ENCODE peak calls at places on chromosomes 16 and 17, in eight cellular contexts. L is activated CD8-positive, alpha-beta memory T cell treated with anti-CD3 and anti-CD28 coated beads for 24 hours; W is CD8-positive, alpha-beta memory T cell; E is activated CD4-positive, alpha-beta T cell treated with anti-CD3 and anti-CD28 coated beads for 24 hours; T is RWPE1; C is B cell; K is SW480; J is mesenchymal stem cell. B is an unnamed sample.

GRCh38 chr16:79509221-79509631 is 91.3 kb downstream of the MAF start:
- DNase-seq in L (no peak), W (no peak), E (no peak), T (no peak), C (no peak), K (no peak), J (no peak), B (no peak)

GRCh38 chr17:65095465-65095864 is 38.9 kb upstream of the GNA13 start:
- DNase-seq in L (no peak), W (no peak), E (no peak), T (no peak), C (no peak), K (no peak), J (no peak), B (no peak)

GRCh38 chr16:74742051-74742481 is 32.6 kb downstream of the FA2H start:
- DNase-seq in L (no peak), W (no peak), E (no peak), T (no peak), C (no peak), K (no peak), J (peak; percentile 18), B (no peak)

GRCh38 chr17:14575349-14575966 is 274.6 kb downstream of the HS3ST3B1 start:
- DNase-seq in L (no peak), W (no peak), E (no peak), T (no peak), C (no peak), K (no peak), J (peak; percentile 24), B (no peak)

GRCh38 chr17:59409336-59410048 is 78.0 kb downstream of the YPEL2 start:
- DNase-seq in L (no peak), W (no peak), E (no peak), T (no peak), C (no peak), K (no peak), J (no peak), B (no peak)

GRCh38 chr17:35006961-35007360 is 26.6 kb downstream of the LIG3 start:
- DNase-seq in L (no peak), W (no peak), E (no peak), T (no peak), C (no peak), K (no peak), J (no peak), B (no peak)

GRCh38 chr17:29219378-29220047 is 27.1 kb upstream of the CRYBA1 start:
- DNase-seq in L (peak; percentile 86), W (peak; percentile 64), E (peak; percentile 61), T (peak; percentile 79), C (peak; percentile 81), K (peak; percentile 61), J (peak; percentile 84), B (peak; percentile 66)

GRCh38 chr17:27649929-27650328 is 18.9 kb downstream of the LGALS9 start:
- DNase-seq in L (no peak), W (no peak), E (no peak), T (no peak), C (no peak), K (no peak), J (no peak), B (no peak)

GRCh38 chr16:3035972-3036725 is 595 bp downstream of the BICDL2 start:
- DNase-seq in L (no peak), W (no peak), E (no peak), T (no peak), C (no peak), K (no peak), J (no peak), B (no peak)

GRCh38 chr16:24943471-24943870 is 71.7 kb downstream of the ARHGAP17 start:
- DNase-seq in L (no peak), W (no peak), E (no peak), T (no peak), C (no peak), K (no peak), J (no peak), B (no peak)

GRCh38 chr16:2275476-2276450 is 7.8 kb upstream of the RNPS1 start:
- DNase-seq in L (no peak), W (no peak), E (no peak), T (no peak), C (no peak), K (no peak), J (no peak), B (no peak)

GRCh38 chr16:85227924-85228462 is 115.7 kb upstream of the CIBAR2 start:
- DNase-seq in L (no peak), W (no peak), E (no peak), T (no peak), C (no peak), K (no peak), J (peak; percentile 90), B (no peak)

GRCh38 chr17:73988110-73988509 is 215.4 kb upstream of the RPL38 start:
- DNase-seq in L (no peak), W (no peak), E (no peak), T (no peak), C (no peak), K (no peak), J (no peak), B (no peak)